ENCODE peak calls at places on chromosomes 7 and 10, in nine cellular contexts. X is EL; H is HCEC 1CT; F is NCI-H2107; D is naive thymus-derived CD8-positive, alpha-beta T cell; S is NCI-H524; Y is iris pigment epithelial cell; K is GM12878; Q is stimulated activated CD8-positive, alpha-beta memory T cell treated with anti-CD3 and anti-CD28 coated beads, Interleukin-15, amount 100 ng/mL, for 24 hours. V is an unnamed sample.

GRCh38 chr7:29613100-29613499 is 49.5 kb downstream of the PRR15 start:
- DNase-seq in X (no peak), H (no peak), F (no peak), D (no peak), S (no peak), Y (no peak), K (no peak), Q (no peak), V (no peak)

GRCh38 chr7:24748521-24748920 is 8.7 kb downstream of the GSDME start:
- DNase-seq in X (no peak), H (no peak), F (no peak), D (no peak), S (no peak), Y (no peak), K (no peak), Q (no peak), V (no peak)

GRCh38 chr10:4701016-4701415 is 125.0 kb upstream of the AKR1E2 start:
- DNase-seq in X (no peak), H (no peak), F (no peak), D (no peak), S (no peak), Y (no peak), K (no peak), Q (no peak), V (no peak)

GRCh38 chr10:77428776-77429395 is 208.7 kb downstream of the KCNMA1 start:
- DNase-seq in X (peak; percentile 60), H (peak; percentile 69), F (no peak), D (no peak), S (no peak), Y (peak; percentile 83), K (no peak), Q (no peak), V (peak; percentile 45)

GRCh38 chr7:139687980-139688632 is 89.7 kb downstream of the HIPK2 start:
- DNase-seq in X (peak; percentile 48), H (peak; percentile 64), F (no peak), D (no peak), S (no peak), Y (peak; percentile 62), K (no peak), Q (no peak), V (peak; percentile 66)

GRCh38 chr10:68647928-68648327 is 73.1 kb upstream of the CCAR1 start:
- DNase-seq in X (peak; percentile 84), H (peak; percentile 95), F (no peak), D (no peak), S (no peak), Y (peak; percentile 92), K (no peak), Q (no peak), V (peak; percentile 72)

GRCh38 chr10:3008518-3009195 is 58.7 kb upstream of the PFKP start:
- DNase-seq in X (no peak), H (no peak), F (no peak), D (no peak), S (no peak), Y (no peak), K (no peak), Q (no peak), V (no peak)

GRCh38 chr10:88659725-88660592 is 4.3 kb upstream of the LIPF start:
- DNase-seq in X (peak; percentile 23), H (peak; percentile 59), F (no peak), D (no peak), S (no peak), Y (peak; percentile 38), K (no peak), Q (no peak), V (no peak)

GRCh38 chr7:27899601-27900000 is 159.6 kb downstream of the TAX1BP1 start:
- DNase-seq in X (no peak), H (no peak), F (no peak), D (no peak), S (no peak), Y (no peak), K (no peak), Q (no peak), V (no peak)

GRCh38 chr7:13778967-13779366 is 210.5 kb downstream of the ETV1 start:
- DNase-seq in X (peak; percentile 56), H (peak; percentile 62), F (no peak), D (no peak), S (no peak), Y (peak; percentile 9), K (no peak), Q (no peak), V (peak; percentile 70)

GRCh38 chr7:8536431-8536830 is 103.0 kb downstream of the NXPH1 start:
- DNase-seq in X (no peak), H (no peak), F (no peak), D (no peak), S (no peak), Y (no peak), K (no peak), Q (no peak), V (no peak)

GRCh38 chr10:48306870-48307531 is 524 bp downstream of the MAPK8 start:
- DNase-seq in X (peak; percentile 52), H (peak; percentile 35), F (peak; percentile 8), D (no peak), S (no peak), Y (peak; percentile 62), K (no peak), Q (no peak), V (peak; percentile 25)

GRCh38 chr10:815338-816104 is 116.0 kb downstream of the LARP4B start:
- DNase-seq in X (no peak), H (no peak), F (no peak), D (no peak), S (no peak), Y (no peak), K (no peak), Q (no peak), V (no peak)

GRCh38 chr10:114856544-114857287 is 35.1 kb downstream of the FHIP2A start:
- DNase-seq in X (peak; percentile 93), H (peak; percentile 91), F (no peak), D (no peak), S (no peak), Y (peak; percentile 93), K (no peak), Q (no peak), V (peak; percentile 46)

GRCh38 chr7:80699030-80699638 is 60.7 kb downstream of the CD36 start:
- DNase-seq in X (peak; percentile 62), H (peak; percentile 52), F (peak; percentile 33), D (peak; percentile 23), S (peak; percentile 0), Y (peak; percentile 59), K (no peak), Q (no peak), V (peak; percentile 69)

GRCh38 chr10:122939819-122940543 is 14.0 kb downstream of the C10orf88 start:
- DNase-seq in X (peak; percentile 75), H (peak; percentile 87), F (no peak), D (no peak), S (no peak), Y (peak; percentile 84), K (no peak), Q (no peak), V (peak; percentile 6)

GRCh38 chr10:122845783-122846332 is at the start of gene CUZD1:
- DNase-seq in X (no peak), H (no peak), F (no peak), D (no peak), S (peak; percentile 1), Y (no peak), K (no peak), Q (no peak), V (no peak)

GRCh38 chr10:125023862-125024495 is 82.1 kb downstream of the ZRANB1 start:
- DNase-seq in X (no peak), H (no peak), F (peak; percentile 62), D (no peak), S (peak; percentile 34), Y (no peak), K (no peak), Q (no peak), V (no peak)

GRCh38 chr10:62858364-62858763 is 42.2 kb upstream of the EGR2 start:
- DNase-seq in X (peak; percentile 4), H (peak; percentile 22), F (no peak), D (no peak), S (no peak), Y (peak; percentile 17), K (no peak), Q (no peak), V (peak; percentile 19)

GRCh38 chr7:70710011-70710480 is 421.9 kb upstream of the GALNT17 start:
- DNase-seq in X (peak; percentile 65), H (no peak), F (no peak), D (no peak), S (no peak), Y (peak; percentile 57), K (peak; percentile 73), Q (no peak), V (no peak)

GRCh38 chr7:39130740-39131538 is 153.2 kb downstream of the POU6F2 start:
- DNase-seq in X (no peak), H (no peak), F (peak; percentile 30), D (no peak), S (peak; percentile 29), Y (no peak), K (no peak), Q (no peak), V (no peak)

GRCh38 chr10:131015271-131015670 is 296.2 kb downstream of the TCERG1L start:
- DNase-seq in X (no peak), H (no peak), F (no peak), D (no peak), S (no peak), Y (no peak), K (no peak), Q (no peak), V (no peak)